ENCODE peak calls at places on chromosomes 1 and 21, in four cellular contexts. F is uterus, X is AG09309, S is GM04503. A is an unnamed sample.

GRCh38 chr1:170221031-170221430 is 75.3 kb downstream of the NTMT2 start:
- DNase-seq in F (peak), S (peak), X (peak), A (no peak)

GRCh38 chr1:93749487-93749886 is 67.8 kb upstream of the BCAR3 start:
- DNase-seq in S (no peak), F (no peak), X (no peak), A (no peak)

GRCh38 chr21:25464275-25464674 is 143.0 kb downstream of the MRPL39 start:
- DNase-seq in X (no peak), F (no peak), S (no peak), A (no peak)

GRCh38 chr1:199301472-199301871 is 662.6 kb downstream of the PTPRC start:
- DNase-seq in F (no peak), X (no peak), S (no peak), A (no peak)

GRCh38 chr1:56424744-56425493 is 154.4 kb downstream of the PLPP3 start:
- DNase-seq in F (peak), S (no peak), X (no peak), A (no peak)

GRCh38 chr1:180268556-180269044 is 38.5 kb downstream of the LHX4 start:
- DNase-seq in F (no peak), X (no peak), S (no peak), A (no peak)

GRCh38 chr1:56411021-56411420 is 168.3 kb downstream of the PLPP3 start:
- DNase-seq in F (no peak), X (no peak), S (no peak), A (no peak)

GRCh38 chr1:158117854-158118691 is 62.6 kb upstream of the CD1D start:
- DNase-seq in X (no peak), F (peak), S (no peak), A (no peak)

A was measured in stimulated activated CD4-positive, alpha-beta T cell treated with anti-CD3 and anti-CD28 coated beads, TNF-alpha, amount 100 ng/mL, for 48 hours.